ENCODE peak calls at places on chromosomes 4 and X, in four cellular contexts. T, C, H and M are unnamed samples.

GRCh38 chr4:38939150-38939549 is 71.5 kb downstream of the FAM114A1 start:
- DNase-seq in T (no peak), H (peak), C (no peak), M (peak)

GRCh38 chr4:2289955-2290333 is 28.0 kb upstream of the MXD4 start:
- DNase-seq in C (peak), T (peak), H (no peak), M (no peak)

GRCh38 chr4:3708611-3709010 is 57.6 kb upstream of the ADRA2C start:
- DNase-seq in C (no peak), H (no peak), T (no peak), M (no peak)

GRCh38 chr4:33709247-33709646 is 2535.1 kb downstream of the ARAP2 start:
- DNase-seq in H (no peak), T (no peak), C (no peak), M (no peak)

GRCh38 chr4:98572697-98573096 is 85.7 kb downstream of the TSPAN5 start:
- DNase-seq in H (no peak), T (no peak), C (no peak), M (no peak)

GRCh38 chr4:48831532-48832015 is 686 bp downstream of the OCIAD1 start:
- DNase-seq in T (no peak), H (no peak), C (no peak), M (no peak)

GRCh38 chr4:186666252-186666651 is 57.4 kb downstream of the FAT1 start:
- DNase-seq in T (no peak), H (no peak), C (no peak), M (no peak)

GRCh38 chrX:40748977-40749376 is 13.6 kb upstream of the MED14 start:
- DNase-seq in H (no peak), C (no peak), T (no peak), M (no peak)

GRCh38 chr4:113636877-113637276 is 124.7 kb downstream of the CAMK2D start:
- DNase-seq in H (no peak), T (peak), C (no peak), M (no peak)

GRCh38 chr4:576245-576821 is at the start of gene TMEM271:
- DNase-seq in H (no peak), C (no peak), T (no peak), M (no peak)

GRCh38 chr4:84146300-84146942 is 352.7 kb downstream of the NKX6-1 start:
- DNase-seq in H (no peak), C (no peak), T (no peak), M (no peak)

GRCh38 chrX:30920271-30920670 is 31.2 kb upstream of the TAB3 start:
- DNase-seq in H (no peak), C (no peak), T (no peak), M (no peak)

GRCh38 chrX:123859409-123859827 is 435 bp upstream of the XIAP start:
- DNase-seq in H (no peak), T (peak), C (no peak), M (no peak)

GRCh38 chr4:127239902-127240575 is 392.7 kb upstream of the INTU start:
- DNase-seq in T (no peak), C (no peak), H (no peak), M (no peak)

GRCh38 chrX:40148439-40149285 is 50.9 kb upstream of the BCOR start:
- DNase-seq in T (no peak), C (no peak), H (no peak), M (no peak)

GRCh38 chr4:3480528-3481112 is 17.5 kb downstream of the DOK7 start:
- DNase-seq in H (peak), T (peak), C (peak), M (peak)

GRCh38 chr4:120922390-120923200 is at the start of gene PRDM5:
- DNase-seq in H (peak), T (no peak), C (peak), M (peak)

GRCh38 chrX:3550160-3550765 is 163.2 kb downstream of the PRKX start:
- DNase-seq in H (no peak), T (no peak), C (no peak), M (no peak)

GRCh38 chr4:1723131-1723801 is 1.9 kb downstream of the TACC3 start:
- DNase-seq in C (no peak), H (peak), T (peak), M (peak)

GRCh38 chrX:13223868-13224555 is 95.8 kb downstream of the ATXN3L start:
- DNase-seq in T (no peak), H (no peak), C (no peak), M (no peak)

GRCh38 chrX:64536740-64537139 is 141.5 kb upstream of the MTMR8 start:
- DNase-seq in T (no peak), H (no peak), C (no peak), M (no peak)

GRCh38 chr4:41573458-41574129 is 35.6 kb downstream of the LIMCH1 start:
- DNase-seq in C (no peak), T (no peak), H (no peak), M (no peak)

GRCh38 chr4:56655627-56656345 is 25.3 kb downstream of the HOPX start:
- DNase-seq in C (no peak), T (peak), H (peak), M (peak)

GRCh38 chr4:137674066-137674465 is 141.8 kb upstream of the PCDH18 start:
- DNase-seq in H (no peak), C (no peak), T (no peak), M (no peak)

GRCh38 chrX:109914114-109914849 is 88.6 kb upstream of the TMEM164 start:
- DNase-seq in T (no peak), H (no peak), C (no peak), M (no peak)

GRCh38 chr4:68375667-68376559 is 26.0 kb upstream of the YTHDC1 start:
- DNase-seq in C (no peak), T (peak), H (peak), M (peak)

GRCh38 chr4:89161841-89162240 is 50.5 kb downstream of the TIGD2 start:
- DNase-seq in T (no peak), C (no peak), H (no peak), M (no peak)

GRCh38 chrX:8815460-8816065 is 14.4 kb upstream of the FAM9A start:
- DNase-seq in T (no peak), C (no peak), H (peak), M (peak)

GRCh38 chr4:153271820-153272219 is 67.6 kb downstream of the TRIM2 start:
- DNase-seq in H (no peak), T (no peak), C (no peak), M (no peak)

GRCh38 chr4:113394730-113395530 is 345.5 kb downstream of the ANK2 start:
- DNase-seq in H (peak), T (peak), C (no peak), M (peak)